ENCODE peak calls at places on chromosomes 5 and 9, in ten cellular contexts. L is cardiac septum; C is astrocyte of the spinal cord; R is ovary; P is transverse colon; T is HCT116; J is activated T-helper 1 cell treated with anti-CD3 and anti-CD28 coated beads, Interleukin-2, amount 50 U/mL, for 16 hours; X is foreskin melanocyte; Q is dorsolateral prefrontal cortex; N is HEK293T. S is an unnamed sample.

GRCh38 chr9:121367651-121368510 is 2.2 kb downstream of the STOM start:
- DNase-seq in T (no peak), N (no peak), Q (no peak), X (no peak), C (no peak), J (no peak), P (no peak), R (no peak), L (no peak), S (no peak)

GRCh38 chr5:135438712-135439111 is 8.4 kb downstream of the DCANP1 start:
- DNase-seq in T (no peak), J (no peak), R (no peak), P (no peak), X (no peak), N (no peak), Q (no peak), C (no peak), L (peak), S (no peak)

GRCh38 chr9:7387844-7388243 is 411.7 kb downstream of the DMAC1 start:
- DNase-seq in R (no peak), N (no peak), J (no peak), P (no peak), Q (no peak), X (no peak), L (no peak), C (no peak), T (no peak), S (no peak)

GRCh38 chr5:32088214-32088613 is 85.9 kb downstream of the GOLPH3 start:
- DNase-seq in N (no peak), Q (no peak), C (no peak), J (no peak), X (no peak), P (no peak), L (no peak), T (no peak), R (no peak), S (no peak)

GRCh38 chr5:43221502-43221901 is 29.5 kb downstream of the NIM1K start:
- DNase-seq in X (no peak), P (no peak), N (no peak), L (no peak), Q (no peak), R (no peak), T (no peak), J (no peak), C (no peak), S (no peak)

GRCh38 chr5:175207321-175208040 is 236.5 kb downstream of the DRD1 start:
- DNase-seq in X (no peak), N (no peak), C (no peak), P (no peak), Q (no peak), L (no peak), J (no peak), T (no peak), R (no peak), S (no peak)

GRCh38 chr5:87081511-87082372 is 185.9 kb upstream of the RASA1 start:
- DNase-seq in X (no peak), R (no peak), Q (no peak), C (no peak), L (no peak), T (no peak), J (no peak), N (no peak), P (peak), S (no peak)

GRCh38 chr5:39167141-39167972 is 52.0 kb downstream of the FYB1 start:
- DNase-seq in C (no peak), P (no peak), J (no peak), Q (no peak), T (no peak), N (no peak), R (no peak), X (no peak), L (no peak), S (no peak)

GRCh38 chr5:169126376-169127043 is 174.4 kb downstream of the SLIT3 start:
- DNase-seq in C (no peak), R (no peak), L (no peak), X (no peak), T (no peak), Q (no peak), N (no peak), J (no peak), P (no peak), S (peak)

GRCh38 chr9:125631391-125632085 is 75.5 kb downstream of the MAPKAP1 start:
- DNase-seq in N (peak), C (peak), L (no peak), P (peak), R (no peak), Q (no peak), J (no peak), T (no peak), X (no peak), S (peak)

GRCh38 chr5:103295871-103296270 is 37.3 kb downstream of the MACIR start:
- DNase-seq in X (no peak), Q (no peak), P (no peak), L (no peak), N (no peak), R (no peak), J (no peak), T (no peak), C (no peak), S (no peak)

GRCh38 chr9:9469271-9469670 is 1143.5 kb downstream of the PTPRD start:
- DNase-seq in P (no peak), N (no peak), Q (no peak), T (no peak), X (peak), L (no peak), C (no peak), J (no peak), R (no peak), S (no peak)

GRCh38 chr9:136399176-136400037 is 563 bp downstream of the SNAPC4 start:
- DNase-seq in J (peak), N (peak), Q (no peak), T (no peak), C (no peak), L (no peak), R (no peak), X (no peak), P (no peak), S (no peak)

GRCh38 chr9:97675655-97676054 is 21.5 kb downstream of the XPA start:
- DNase-seq in Q (no peak), L (no peak), X (no peak), R (no peak), N (no peak), J (no peak), T (no peak), C (no peak), P (no peak), S (no peak)

GRCh38 chr9:80875947-80876346 is 813.4 kb downstream of the TLE1 start:
- DNase-seq in T (no peak), R (no peak), P (no peak), Q (no peak), N (no peak), C (no peak), J (no peak), X (no peak), L (no peak), S (no peak)

GRCh38 chr5:156414381-156414780 is 87.4 kb downstream of the SGCD start:
- DNase-seq in C (no peak), N (no peak), X (no peak), T (no peak), J (no peak), Q (no peak), L (no peak), R (no peak), P (no peak), S (no peak)

GRCh38 chr9:134533850-134534585 is 107.6 kb upstream of the COL5A1 start:
- DNase-seq in X (peak), P (no peak), N (no peak), Q (peak), T (no peak), L (peak), C (peak), R (no peak), J (no peak), S (no peak)

GRCh38 chr5:14906628-14907027 is 35.0 kb upstream of the ANKH start:
- DNase-seq in C (no peak), R (no peak), J (no peak), L (no peak), Q (no peak), X (no peak), T (no peak), N (no peak), P (no peak), S (no peak)

GRCh38 chr9:137305060-137305787 is 3.2 kb upstream of the NRARP start:
- DNase-seq in R (peak), C (peak), N (no peak), Q (peak), X (no peak), P (peak), L (peak), J (peak), T (no peak), S (no peak)

GRCh38 chr5:174755103-174755502 is 30.7 kb downstream of the MSX2 start:
- DNase-seq in J (no peak), N (no peak), T (no peak), P (no peak), Q (no peak), L (no peak), R (no peak), C (peak), X (no peak), S (no peak)

GRCh38 chr5:131386124-131386523 is 122.3 kb downstream of the CDC42SE2 start:
- DNase-seq in C (no peak), T (no peak), J (no peak), R (no peak), Q (no peak), N (no peak), L (no peak), X (no peak), P (no peak), S (no peak)

GRCh38 chr5:77006124-77006523 is 24.1 kb upstream of the AGGF1 start:
- DNase-seq in J (no peak), L (no peak), C (no peak), X (no peak), Q (no peak), R (no peak), N (no peak), P (no peak), T (no peak), S (no peak)

GRCh38 chr5:19048750-19049149 is 939.2 kb downstream of the CDH18 start:
- DNase-seq in C (no peak), P (no peak), T (no peak), X (no peak), Q (no peak), J (no peak), N (no peak), L (no peak), R (no peak), S (no peak)

GRCh38 chr5:136192015-136192525 is 892 bp downstream of the SMIM32 start:
- DNase-seq in X (no peak), N (no peak), C (no peak), R (no peak), Q (no peak), P (no peak), J (no peak), T (no peak), L (no peak), S (peak)

GRCh38 chr9:107288701-107289100 is 5.6 kb downstream of the RAD23B start:
- DNase-seq in L (no peak), Q (no peak), J (no peak), N (no peak), R (no peak), X (no peak), C (no peak), T (no peak), P (no peak), S (no peak)

GRCh38 chr9:35790385-35791291 is 753 bp upstream of the NPR2 start:
- DNase-seq in J (peak), P (peak), X (peak), T (no peak), N (peak), Q (peak), R (peak), L (no peak), C (peak), S (peak)

GRCh38 chr5:151016700-151017099 is 3.7 kb upstream of the GPX3 start:
- DNase-seq in T (no peak), J (no peak), R (no peak), N (no peak), C (no peak), P (no peak), L (no peak), X (no peak), Q (no peak), S (no peak)

GRCh38 chr9:98373622-98374021 is 118.2 kb upstream of the TBC1D2 start:
- DNase-seq in T (no peak), Q (no peak), X (no peak), P (no peak), C (no peak), L (no peak), R (no peak), N (no peak), J (no peak), S (peak)

GRCh38 chr9:131094622-131095021 is 1.7 kb upstream of the AIF1L start:
- DNase-seq in R (no peak), T (no peak), P (no peak), L (no peak), J (no peak), C (no peak), N (no peak), X (no peak), Q (no peak), S (no peak)

GRCh38 chr9:119986205-119986604 is 593.8 kb downstream of the CDK5RAP2 start:
- DNase-seq in N (no peak), L (no peak), P (no peak), T (no peak), X (no peak), Q (no peak), C (no peak), R (no peak), J (no peak), S (no peak)

GRCh38 chr5:138037271-138037670 is 4.4 kb upstream of the FAM13B start:
- DNase-seq in X (no peak), P (no peak), Q (no peak), C (no peak), R (no peak), L (no peak), T (no peak), N (no peak), J (no peak), S (no peak)

GRCh38 chr9:107740088-107740980 is 250.8 kb upstream of the KLF4 start:
- DNase-seq in Q (no peak), R (peak), P (no peak), X (no peak), J (no peak), C (no peak), N (no peak), L (no peak), T (no peak), S (no peak)

GRCh38 chr9:98323831-98324135 is 68.3 kb upstream of the TBC1D2 start:
- DNase-seq in Q (no peak), N (no peak), R (no peak), P (no peak), C (no peak), X (no peak), J (no peak), L (no peak), T (no peak), S (no peak)

GRCh38 chr5:112312810-112313209 is 106.3 kb downstream of the EPB41L4A start:
- DNase-seq in Q (no peak), N (no peak), X (no peak), L (no peak), T (no peak), J (no peak), R (no peak), P (no peak), C (no peak), S (no peak)

GRCh38 chr5:22249209-22249608 is 603.9 kb downstream of the CDH12 start:
- DNase-seq in N (no peak), X (no peak), T (no peak), J (no peak), P (no peak), R (no peak), Q (no peak), C (no peak), L (no peak), S (no peak)

S was measured in kidney glomerular epithelial cell.